ENCODE peak calls at places on chromosomes 7 and 10, in four cellular contexts. V is HCT116, F is H1, E is K562. I is an unnamed sample.

GRCh38 chr7:28270536-28270935 is 89.9 kb upstream of the JAZF1 start:
- DNase-seq in V (no peak), F (no peak), E (no peak), I (no peak)

GRCh38 chr7:95420996-95421846 is 13.6 kb downstream of the PON2 start:
- DNase-seq in V (no peak), F (no peak), E (no peak), I (no peak)

GRCh38 chr10:34729619-34730018 is 85.5 kb downstream of the PARD3 start:
- DNase-seq in V (no peak), F (no peak), E (no peak), I (no peak)

GRCh38 chr10:88460601-88461000 is 122.5 kb downstream of the RNLS start:
- DNase-seq in V (no peak), F (no peak), E (no peak), I (no peak)

GRCh38 chr7:94998951-94999350 is 91.6 kb downstream of the PPP1R9A start:
- DNase-seq in V (no peak), F (no peak), E (no peak), I (no peak)

GRCh38 chr10:8379906-8380832 is 325.7 kb downstream of the GATA3 start:
- DNase-seq in V (no peak), F (no peak), E (no peak), I (no peak)

GRCh38 chr7:18570441-18570840 is 74.9 kb downstream of the HDAC9 start:
- DNase-seq in V (no peak), F (no peak), E (no peak), I (no peak)

GRCh38 chr10:24453404-24453830 is 244.5 kb downstream of the KIAA1217 start:
- DNase-seq in V (no peak), F (no peak), E (no peak), I (no peak)

GRCh38 chr7:136956232-136956631 is 87.8 kb downstream of the CHRM2 start:
- DNase-seq in V (no peak), F (no peak), E (no peak), I (no peak)

GRCh38 chr7:103712991-103713778 is 267.2 kb upstream of the SLC26A5 start:
- DNase-seq in V (no peak), F (no peak), E (no peak), I (no peak)

DNA sequence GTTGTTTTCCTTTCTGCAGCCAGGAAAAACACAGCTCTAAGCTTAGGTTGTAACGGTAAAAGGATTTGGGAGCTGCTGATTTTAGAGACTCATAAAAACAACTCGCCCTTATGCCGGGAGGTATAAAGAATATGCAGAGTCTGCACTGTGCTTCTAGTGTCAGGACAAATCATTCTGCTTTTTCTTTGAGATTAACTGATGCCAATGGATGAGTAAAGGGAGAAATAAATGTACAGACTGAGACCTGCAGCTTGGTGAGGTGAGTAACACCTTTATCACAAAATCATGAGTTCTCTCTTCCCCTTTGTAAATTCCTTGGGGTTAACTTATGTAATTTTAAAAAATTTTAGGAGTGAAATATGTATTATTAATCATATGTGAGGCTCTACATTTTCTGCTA is 1.9 kb upstream of the SFR1 start:
- DNase-seq in V (no peak), F (no peak), E (no peak), I (no peak)
- H3K9ac ChIP-seq in V (peak), F (no peak), E (no peak), I (no peak)

DNA sequence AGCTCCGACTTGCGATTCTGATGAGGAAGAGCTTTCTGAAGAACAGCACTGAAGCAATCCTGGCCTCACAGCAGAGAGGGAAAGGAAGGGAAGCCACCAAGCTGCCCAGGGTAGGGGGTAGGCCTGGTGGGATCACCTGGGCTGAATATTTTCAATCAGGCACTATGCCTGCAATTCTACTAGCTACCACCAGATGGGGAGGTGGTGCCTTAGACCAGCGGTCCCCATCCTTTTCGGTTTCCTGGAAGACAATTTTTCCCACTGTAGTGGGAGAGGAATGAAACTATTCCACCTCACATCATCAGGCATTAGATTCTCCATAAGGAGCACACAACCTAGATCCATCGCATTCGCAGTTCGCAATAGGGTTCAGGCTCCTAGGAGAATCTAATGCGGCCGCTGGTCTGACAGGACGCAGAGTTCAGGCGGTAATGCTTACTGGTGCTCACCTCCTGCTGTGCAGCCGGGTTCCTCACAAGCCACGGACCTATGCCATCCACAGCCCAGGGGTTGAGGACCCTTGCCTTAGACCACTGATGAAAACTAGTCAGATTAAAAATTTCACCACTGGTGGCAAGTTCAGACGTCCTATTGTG is 2.7 kb downstream of the LRRC20 start:
- DNase-seq in V (no peak), F (peak), E (peak), I (no peak)
- TF ChIP-seq ZNF274 in V (no peak), F (no peak), E (no peak), I (no peak)

GRCh38 chr7:33981686-33982424 is 76.5 kb downstream of the BMPER start:
- DNase-seq in V (no peak), F (no peak), E (no peak), I (no peak)

GRCh38 chr7:33982425-33982786 is 77.1 kb downstream of the BMPER start:
- DNase-seq in V (peak), F (no peak), E (no peak), I (no peak)

GRCh38 chr7:33986951-33987948 is 81.9 kb downstream of the BMPER start:
- DNase-seq in V (peak), F (no peak), E (no peak), I (peak)

GRCh38 chr7:33981221-33981620 is 75.9 kb downstream of the BMPER start:
- DNase-seq in V (no peak), F (no peak), E (no peak), I (no peak)

DNA sequence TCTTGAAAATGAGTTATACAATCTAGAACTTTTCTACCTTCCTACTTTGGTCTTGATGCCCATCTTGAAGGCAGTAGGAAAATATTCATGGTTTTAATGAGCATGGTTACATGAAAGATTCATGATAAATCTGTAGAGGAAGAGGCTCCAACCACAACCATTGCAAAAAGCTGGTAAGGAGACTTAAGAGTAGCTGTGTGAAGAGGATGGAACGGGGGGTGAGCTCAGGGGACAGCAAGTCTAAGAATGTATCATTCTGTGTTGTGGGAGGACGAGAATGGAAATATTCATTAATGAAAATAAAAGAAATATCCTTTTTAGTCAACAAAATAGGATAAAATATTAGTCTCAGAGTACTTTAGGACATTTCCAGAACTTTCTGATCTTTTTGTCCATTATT is 81.1 kb downstream of the BMPER start:
- DNase-seq in V (no peak), F (no peak), E (no peak), I (no peak)
- H3K9ac ChIP-seq in V (no peak), F (no peak), E (no peak), I (no peak)

GRCh38 chr10:45555789-45556188 is 116.8 kb downstream of the ZFAND4 start:
- DNase-seq in V (no peak), F (no peak), E (no peak), I (no peak)
- TF ChIP-seq ZNF274 in V (no peak), F (no peak), E (no peak), I (no peak)

GRCh38 chr10:3622845-3623621 is 162.0 kb downstream of the KLF6 start:
- DNase-seq in V (no peak), F (no peak), E (no peak), I (no peak)
- H3K9ac ChIP-seq in V (no peak), F (no peak), E (no peak), I (no peak)

GRCh38 chr7:47779341-47779771 is 168.9 kb downstream of the PKD1L1 start:
- DNase-seq in V (no peak), F (no peak), E (no peak), I (no peak)

GRCh38 chr7:47776335-47776734 is 171.9 kb downstream of the PKD1L1 start:
- DNase-seq in V (no peak), F (no peak), E (no peak), I (no peak)

GRCh38 chr7:47780555-47780954 is 167.7 kb downstream of the PKD1L1 start:
- DNase-seq in V (no peak), F (no peak), E (no peak), I (no peak)

GRCh38 chr7:47777531-47778152 is 170.6 kb downstream of the PKD1L1 start:
- DNase-seq in V (no peak), F (no peak), E (no peak), I (no peak)

GRCh38 chr7:47778153-47778661 is 170.1 kb downstream of the PKD1L1 start:
- DNase-seq in V (no peak), F (no peak), E (no peak), I (no peak)
- TF ChIP-seq ZNF274 in V (no peak), F (no peak), E (no peak), I (no peak)

DNA sequence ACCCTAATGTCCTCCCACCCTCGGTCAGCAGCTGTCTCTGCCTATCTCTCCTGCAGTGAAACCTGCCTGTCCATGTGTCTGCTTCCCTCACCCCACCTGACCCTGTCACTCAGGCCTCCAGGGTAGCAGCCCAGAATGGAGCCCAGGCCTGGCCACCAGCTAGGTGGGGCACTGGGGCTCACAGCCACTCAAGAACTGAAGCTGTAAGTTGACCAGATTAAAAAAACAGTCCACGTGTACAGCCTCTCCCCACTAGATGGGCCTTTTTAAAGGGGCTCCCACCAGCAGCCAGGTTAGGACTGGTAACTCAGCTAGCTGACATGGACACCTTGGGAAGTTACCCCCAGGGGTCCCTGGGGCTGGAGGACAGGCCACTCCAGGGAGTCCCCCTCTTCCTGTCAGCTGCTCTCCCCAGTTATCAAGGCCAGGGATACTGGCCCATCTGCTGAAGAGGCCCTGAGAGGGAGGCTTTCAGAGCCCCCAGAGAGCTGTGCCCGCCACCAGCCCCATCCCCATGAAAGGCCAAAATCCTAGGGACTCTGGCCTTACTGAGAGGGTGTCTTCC is 1.4 kb downstream of the SMARCD3 start:
- DNase-seq in V (no peak), F (peak), E (no peak), I (no peak)
- H3K9ac ChIP-seq in V (peak), F (no peak), E (no peak), I (no peak)

DNA sequence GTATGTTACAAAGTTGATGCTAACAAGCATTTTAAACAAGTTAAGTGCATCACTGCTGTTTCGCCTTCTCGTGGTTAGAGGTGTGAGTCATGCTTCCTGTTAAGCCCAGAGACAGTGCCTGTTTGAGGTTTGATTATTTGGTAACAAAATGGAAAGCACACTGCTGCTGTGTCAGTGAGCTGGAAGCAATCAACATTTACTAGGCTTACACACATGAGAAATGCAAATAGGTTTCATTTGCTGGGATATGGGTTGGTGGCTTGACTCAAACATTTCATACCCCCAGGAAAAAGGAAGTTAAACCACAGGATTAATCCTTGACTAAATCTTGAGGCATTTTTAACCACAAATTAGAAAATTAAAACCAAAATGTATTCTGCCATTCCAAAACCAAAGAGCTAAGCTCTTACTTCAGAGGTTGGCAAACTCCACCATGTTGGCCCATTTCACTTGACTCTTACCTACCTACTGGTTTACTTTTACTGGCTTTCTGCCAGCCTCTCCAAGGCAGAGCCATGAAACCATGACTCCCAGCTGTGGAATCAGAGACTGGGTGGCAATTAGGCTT is 139.2 kb downstream of the ETV1 start:
- DNase-seq in V (peak), F (no peak), E (peak), I (peak)
- TF ChIP-seq ZNF274 in V (no peak), F (no peak), E (no peak), I (no peak)

GRCh38 chr10:59960751-59961150 is 54.4 kb upstream of the CCDC6 start:
- DNase-seq in V (no peak), F (no peak), E (no peak), I (no peak)

GRCh38 chr10:59958882-59959281 is 52.5 kb upstream of the CCDC6 start:
- DNase-seq in V (no peak), F (no peak), E (no peak), I (no peak)

GRCh38 chr10:59959619-59960018 is 53.3 kb upstream of the CCDC6 start:
- DNase-seq in V (no peak), F (no peak), E (no peak), I (no peak)

GRCh38 chr10:59954296-59954695 is 47.9 kb upstream of the CCDC6 start:
- DNase-seq in V (no peak), F (no peak), E (no peak), I (no peak)

DNA sequence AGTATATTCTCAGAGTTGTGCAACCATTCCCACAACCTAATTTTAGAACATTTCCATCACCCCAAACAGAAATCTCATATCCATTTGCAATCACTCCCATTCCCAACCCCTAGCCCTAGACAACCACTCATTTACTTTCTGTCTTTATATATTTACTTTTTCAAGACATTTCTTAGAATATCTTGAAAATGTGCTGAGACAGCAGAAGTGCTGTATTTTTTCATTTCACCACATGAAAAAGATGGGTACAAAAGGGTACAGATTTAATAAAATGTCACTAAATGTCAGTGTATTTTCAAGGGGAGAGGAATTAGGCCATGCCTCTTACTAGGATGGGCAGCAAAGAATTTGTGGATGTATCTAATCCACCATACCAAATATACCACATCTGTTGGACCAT is 51.6 kb upstream of the CCDC6 start:
- DNase-seq in V (no peak), F (no peak), E (no peak), I (no peak)
- H3K9ac ChIP-seq in V (no peak), F (no peak), E (no peak), I (no peak)